ENCODE peak calls at places on chromosomes 13 and 19, in ten cellular contexts. C is mucosa of descending colon; N is effector memory CD4-positive, alpha-beta T cell; U is tibial nerve; A is dorsolateral prefrontal cortex; Y is psoas muscle; M is suprapubic skin; T is right atrium auricular region; R is AG04450; P is stomach. Q is an unnamed sample.

GRCh38 chr19:45498411-45499195 is at the start of gene PPM1N:
- DNase-seq in M (no peak), N (no peak), R (no peak), T (no peak), C (peak), U (no peak), Y (no peak), A (no peak), P (no peak), Q (no peak)

GRCh38 chr19:4524808-4525562 is 6.7 kb upstream of the PLIN4 start:
- DNase-seq in U (peak), R (no peak), T (no peak), M (no peak), A (peak), P (peak), N (peak), C (no peak), Y (peak), Q (peak)

GRCh38 chr13:113612626-113613025 is 28.1 kb downstream of the TFDP1 start:
- DNase-seq in M (no peak), P (no peak), U (no peak), Y (no peak), R (no peak), N (no peak), T (no peak), C (no peak), A (no peak), Q (no peak)

GRCh38 chr19:38142176-38143035 is 81.6 kb downstream of the DPF1 start:
- DNase-seq in Y (peak), R (no peak), P (peak), C (no peak), T (no peak), A (peak), U (no peak), M (peak), N (no peak), Q (peak)

GRCh38 chr19:4969772-4970531 is 1.0 kb downstream of the KDM4B start:
- DNase-seq in T (no peak), M (no peak), Y (no peak), C (no peak), N (no peak), R (no peak), A (peak), P (no peak), U (no peak), Q (peak)

GRCh38 chr19:2461751-2462634 is 5.2 kb upstream of the LMNB2 start:
- DNase-seq in M (no peak), T (no peak), R (no peak), N (no peak), U (no peak), A (no peak), Y (peak), C (peak), P (peak), Q (peak)

GRCh38 chr19:6535558-6536137 is 4.8 kb downstream of the TNFSF9 start:
- DNase-seq in M (no peak), U (no peak), T (no peak), P (no peak), Y (no peak), A (no peak), R (no peak), N (no peak), C (peak), Q (no peak)

GRCh38 chr19:5215431-5215830 is 125.2 kb downstream of the PTPRS start:
- DNase-seq in P (no peak), U (no peak), Y (no peak), C (no peak), R (no peak), A (no peak), T (no peak), N (no peak), M (no peak), Q (no peak)

GRCh38 chr19:14112051-14112808 is 5.3 kb downstream of the PRKACA start:
- DNase-seq in U (no peak), A (no peak), Y (peak), T (peak), P (no peak), M (no peak), N (no peak), R (no peak), C (no peak), Q (no peak)
- H3K4me3 ChIP-seq in U (peak), A (peak), Y (peak), T (peak), P (peak), M (peak), N (no peak), R (no peak), C (no peak), Q (no peak)

GRCh38 chr13:109783447-109783814 is 3.0 kb downstream of the IRS2 start:
- DNase-seq in R (no peak), M (no peak), P (no peak), N (no peak), T (no peak), A (no peak), U (no peak), Y (peak), C (no peak), Q (no peak)
- H3K4me3 ChIP-seq in R (no peak), M (peak), P (peak), N (no peak), T (peak), A (peak), U (peak), Y (peak), C (no peak), Q (no peak)

GRCh38 chr19:33175156-33175782 is 18.9 kb upstream of the LRP3 start:
- DNase-seq in C (no peak), N (no peak), A (no peak), Y (no peak), R (no peak), T (no peak), M (no peak), U (no peak), P (no peak), Q (no peak)
- H3K4me3 ChIP-seq in C (no peak), N (no peak), A (peak), Y (peak), R (peak), T (no peak), M (no peak), U (no peak), P (no peak), Q (no peak)

GRCh38 chr13:25463496-25463895 is 91.7 kb downstream of the ATP8A2 start:
- DNase-seq in N (no peak), P (no peak), U (no peak), Y (no peak), A (no peak), R (no peak), T (no peak), C (no peak), M (no peak), Q (no peak)

GRCh38 chr13:25473864-25474263 is 102.1 kb downstream of the ATP8A2 start:
- DNase-seq in T (no peak), U (no peak), P (no peak), C (no peak), R (no peak), N (no peak), Y (no peak), M (no peak), A (no peak), Q (no peak)

GRCh38 chr13:25468330-25469178 is 96.8 kb downstream of the ATP8A2 start:
- DNase-seq in N (no peak), A (peak), T (no peak), R (no peak), P (no peak), Y (no peak), U (no peak), M (no peak), C (no peak), Q (peak)

GRCh38 chr13:25466880-25467279 is 95.1 kb downstream of the ATP8A2 start:
- DNase-seq in Y (no peak), A (no peak), C (no peak), T (no peak), M (no peak), N (no peak), P (no peak), R (no peak), U (no peak), Q (no peak)

GRCh38 chr13:25469179-25469545 is 97.4 kb downstream of the ATP8A2 start:
- DNase-seq in M (no peak), R (no peak), C (no peak), A (no peak), N (no peak), T (no peak), P (no peak), Y (no peak), U (no peak), Q (no peak)
- H3K4me3 ChIP-seq in M (peak), R (peak), C (no peak), A (peak), N (no peak), T (no peak), P (peak), Y (no peak), U (no peak), Q (no peak)

GRCh38 chr19:11887247-11887617 is 350 bp upstream of the ZNF69 start:
- DNase-seq in Y (no peak), T (no peak), M (no peak), C (no peak), P (no peak), U (no peak), A (peak), N (no peak), R (no peak), Q (no peak)
- H3K4me3 ChIP-seq in Y (peak), T (peak), M (peak), C (no peak), P (peak), U (peak), A (peak), N (peak), R (peak), Q (peak)

DNA sequence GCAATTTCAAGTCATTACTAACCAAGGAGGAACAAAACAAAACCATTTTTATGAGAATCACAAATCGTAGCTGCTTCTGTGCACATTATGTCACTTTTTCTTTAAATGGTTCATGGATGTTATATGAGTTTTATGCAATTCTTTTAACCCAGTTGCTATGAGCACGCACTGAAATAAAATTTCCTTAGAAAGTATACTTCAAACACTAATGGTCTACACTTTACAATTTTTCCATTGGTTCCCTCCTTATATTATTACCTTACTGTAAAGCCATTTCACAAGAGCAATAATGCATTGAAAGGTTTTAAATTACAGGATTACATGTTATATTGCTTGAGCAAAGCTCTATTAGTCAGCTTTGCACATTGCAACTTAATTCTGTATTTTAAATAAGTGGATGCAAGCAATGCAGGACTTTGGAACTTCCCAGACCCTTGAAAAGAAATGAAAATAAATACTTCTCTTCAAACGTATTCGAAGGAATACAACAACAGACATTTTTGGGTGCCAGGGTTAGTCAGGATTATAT is 318.7 kb downstream of the PCDH9 start:
- DNase-seq in T (no peak), C (no peak), U (no peak), N (no peak), P (no peak), M (no peak), A (no peak), Y (no peak), R (no peak), Q (no peak)
- H3K4me3 ChIP-seq in T (no peak), C (no peak), U (no peak), N (no peak), P (no peak), M (no peak), A (peak), Y (no peak), R (no peak), Q (no peak)

GRCh38 chr13:50919291-50919690 is 9.7 kb downstream of the RNASEH2B start:
- DNase-seq in Y (no peak), T (no peak), A (no peak), M (no peak), U (no peak), R (no peak), N (no peak), C (no peak), P (no peak), Q (no peak)

GRCh38 chr13:50917572-50917971 is 8.0 kb downstream of the RNASEH2B start:
- DNase-seq in U (no peak), M (no peak), T (no peak), C (no peak), A (no peak), N (no peak), R (no peak), Y (no peak), P (no peak), Q (no peak)

GRCh38 chr13:50923272-50923671 is 13.7 kb downstream of the RNASEH2B start:
- DNase-seq in P (no peak), U (no peak), R (no peak), C (no peak), T (no peak), N (no peak), M (no peak), Y (no peak), A (no peak), Q (no peak)

GRCh38 chr13:50924025-50924424 is 14.4 kb downstream of the RNASEH2B start:
- DNase-seq in M (no peak), A (no peak), U (no peak), T (no peak), N (no peak), R (no peak), Y (no peak), P (no peak), C (no peak), Q (no peak)

GRCh38 chr13:50921706-50922105 is 12.1 kb downstream of the RNASEH2B start:
- DNase-seq in N (no peak), Y (no peak), C (no peak), M (no peak), U (no peak), T (no peak), P (no peak), R (no peak), A (no peak), Q (no peak)
- H3K4me3 ChIP-seq in N (no peak), Y (no peak), C (no peak), M (no peak), U (no peak), T (no peak), P (no peak), R (no peak), A (no peak), Q (no peak)

GRCh38 chr19:17109962-17110598 is 34.5 kb downstream of the MYO9B start:
- DNase-seq in M (no peak), C (peak), T (peak), A (peak), N (no peak), R (no peak), P (peak), Y (peak), U (peak), Q (no peak)

GRCh38 chr19:17105548-17105947 is 30.0 kb downstream of the MYO9B start:
- DNase-seq in M (no peak), Y (no peak), N (no peak), P (no peak), T (no peak), R (no peak), A (no peak), C (no peak), U (no peak), Q (no peak)

GRCh38 chr19:17108453-17108784 is 32.8 kb downstream of the MYO9B start:
- DNase-seq in C (no peak), A (no peak), M (no peak), U (no peak), T (no peak), Y (no peak), N (no peak), R (no peak), P (no peak), Q (no peak)

GRCh38 chr19:17109300-17109699 is 33.7 kb downstream of the MYO9B start:
- DNase-seq in R (no peak), T (no peak), C (no peak), Y (no peak), N (no peak), M (no peak), P (no peak), U (no peak), A (no peak), Q (no peak)

DNA sequence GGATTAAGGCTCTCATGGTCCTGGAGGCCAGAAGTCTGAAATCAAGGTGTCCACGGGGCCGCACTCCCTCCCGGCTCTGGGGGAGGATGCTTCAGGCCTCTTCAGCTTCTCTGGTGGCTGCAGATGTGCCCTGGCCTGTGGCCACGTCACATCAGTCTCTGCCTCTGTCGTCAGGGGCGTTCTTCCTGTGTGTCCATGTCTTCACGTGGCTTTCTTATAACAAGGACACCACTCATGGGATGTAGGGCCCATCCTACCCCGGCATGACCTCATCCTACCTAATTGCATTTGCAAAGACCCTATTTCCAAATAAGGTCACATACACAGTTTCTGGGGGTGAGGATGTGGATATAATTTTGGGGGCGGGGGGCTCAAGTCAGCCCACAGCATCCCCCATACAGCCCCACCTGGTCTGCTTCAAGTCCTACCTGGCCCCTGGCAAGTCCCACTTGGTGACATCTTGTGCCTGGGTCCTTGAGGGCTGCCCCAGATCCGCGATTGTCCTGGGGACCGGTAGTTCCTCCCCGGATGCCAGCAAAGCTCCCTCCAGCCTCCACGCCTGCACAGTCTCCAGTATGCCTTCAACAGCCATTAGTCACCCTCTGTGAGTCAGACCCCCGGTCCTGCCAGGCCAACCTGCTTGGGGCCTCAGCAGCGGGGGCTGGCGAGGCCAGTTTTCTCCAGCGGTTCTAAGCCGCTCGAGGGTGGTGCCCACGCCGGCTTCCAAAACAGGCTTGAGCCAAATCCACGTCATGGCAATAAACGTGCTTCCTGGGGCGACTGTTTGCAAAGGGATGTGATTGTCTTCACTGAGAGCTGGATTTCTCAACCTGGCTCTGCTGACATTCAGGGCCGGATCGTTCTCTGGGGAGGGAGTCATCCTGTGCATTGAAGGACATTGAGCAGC is 32.2 kb downstream of the MYO9B start:
- DNase-seq in C (peak), M (peak), N (no peak), T (peak), Y (peak), U (peak), A (peak), R (peak), P (peak), Q (peak)
- H3K4me3 ChIP-seq in C (no peak), M (no peak), N (no peak), T (no peak), Y (peak), U (peak), A (no peak), R (peak), P (peak), Q (no peak)

Q was measured in astrocyte of the spinal cord.